ENCODE peak calls at places on chromosomes 4 and X, in ten cellular contexts. I is OCI-LY7; K is kidney; A is endodermal cell; F is CD4-positive, CD25-positive, alpha-beta regulatory T cell; H is cardiac muscle cell; Z is adrenal gland; J is MM.1S; E is astrocyte; X is left ventricle myocardium inferior. M is an unnamed sample.

GRCh38 chr4:78622253-78622979 is 70.8 kb downstream of the ANXA3 start:
- DNase-seq in F (no peak), A (peak; percentile 65), K (no peak), E (peak; percentile 70), J (no peak), H (peak; percentile 67), X (no peak), I (no peak), Z (no peak), M (no peak)

GRCh38 chrX:20231598-20231997 is 35.1 kb downstream of the RPS6KA3 start:
- DNase-seq in I (no peak), A (no peak), E (peak; percentile 6), X (no peak), H (no peak), Z (no peak), K (no peak), F (no peak), J (no peak), M (no peak)

GRCh38 chrX:12480956-12481355 is 310.3 kb upstream of the PRPS2 start:
- DNase-seq in A (no peak), I (no peak), J (no peak), X (no peak), Z (no peak), H (no peak), E (no peak), K (no peak), F (no peak), M (no peak)

GRCh38 chrX:54413753-54414152 is 26.5 kb upstream of the TSR2 start:
- DNase-seq in A (no peak), F (no peak), X (no peak), J (peak; percentile 9), I (no peak), Z (peak; percentile 25), H (peak; percentile 55), K (no peak), E (no peak), M (no peak)

GRCh38 chrX:136387951-136388502 is 87.3 kb downstream of the ADGRG4 start:
- DNase-seq in F (no peak), X (no peak), I (no peak), H (peak; percentile 0), K (no peak), E (no peak), Z (peak; percentile 1), J (no peak), A (no peak), M (no peak)

GRCh38 chr4:77800483-77801259 is 18.5 kb downstream of the CNOT6L start:
- DNase-seq in A (no peak), J (no peak), K (no peak), I (no peak), F (no peak), X (no peak), E (peak; percentile 52), Z (no peak), H (peak; percentile 30), M (no peak)

GRCh38 chrX:38275615-38276014 is 51.7 kb downstream of the RPGR start:
- DNase-seq in F (no peak), H (peak; percentile 80), Z (no peak), I (no peak), J (no peak), K (no peak), A (no peak), E (peak; percentile 89), X (no peak), M (no peak)

GRCh38 chr4:17260395-17260907 is 251.4 kb downstream of the QDPR start:
- DNase-seq in E (no peak), X (no peak), A (no peak), H (no peak), Z (no peak), J (no peak), F (no peak), I (no peak), K (no peak), M (no peak)

GRCh38 chrX:72313757-72314156 is 8.0 kb upstream of the CITED1 start:
- DNase-seq in F (no peak), I (no peak), K (no peak), H (no peak), A (no peak), X (no peak), J (no peak), Z (no peak), E (no peak), M (no peak)

GRCh38 chr4:182212211-182212761 is 30.9 kb upstream of the TENM3 start:
- DNase-seq in I (no peak), E (peak; percentile 59), J (no peak), Z (peak; percentile 58), H (peak; percentile 29), A (no peak), X (no peak), F (no peak), K (no peak), M (no peak)

GRCh38 chr4:13543648-13544555 is at the start of gene NKX3-2:
- DNase-seq in A (peak; percentile 84), E (no peak), I (no peak), K (peak; percentile 70), X (no peak), H (peak; percentile 34), Z (no peak), J (no peak), F (no peak), M (no peak)

GRCh38 chr4:54367059-54367458 is 138.0 kb downstream of the PDGFRA start:
- DNase-seq in X (no peak), F (no peak), J (no peak), Z (no peak), I (no peak), K (no peak), H (no peak), A (no peak), E (no peak), M (no peak)

GRCh38 chr4:102723511-102723910 is 37.3 kb downstream of the MANBA start:
- DNase-seq in I (no peak), E (no peak), Z (no peak), K (no peak), X (no peak), A (no peak), H (peak; percentile 11), J (no peak), F (no peak), M (no peak)

GRCh38 chr4:169492436-169493163 is 119.8 kb downstream of the NEK1 start:
- DNase-seq in A (peak; percentile 80), Z (peak; percentile 10), E (peak; percentile 4), K (no peak), H (peak; percentile 56), I (peak; percentile 45), J (peak; percentile 43), F (peak; percentile 26), X (no peak), M (peak; percentile 27)

GRCh38 chr4:71187399-71188196 is 151.2 kb upstream of the SLC4A4 start:
- DNase-seq in F (peak; percentile 4), A (peak; percentile 79), E (peak; percentile 51), X (peak; percentile 23), I (no peak), J (no peak), Z (no peak), H (peak; percentile 45), K (peak; percentile 69), M (no peak)

DNA sequence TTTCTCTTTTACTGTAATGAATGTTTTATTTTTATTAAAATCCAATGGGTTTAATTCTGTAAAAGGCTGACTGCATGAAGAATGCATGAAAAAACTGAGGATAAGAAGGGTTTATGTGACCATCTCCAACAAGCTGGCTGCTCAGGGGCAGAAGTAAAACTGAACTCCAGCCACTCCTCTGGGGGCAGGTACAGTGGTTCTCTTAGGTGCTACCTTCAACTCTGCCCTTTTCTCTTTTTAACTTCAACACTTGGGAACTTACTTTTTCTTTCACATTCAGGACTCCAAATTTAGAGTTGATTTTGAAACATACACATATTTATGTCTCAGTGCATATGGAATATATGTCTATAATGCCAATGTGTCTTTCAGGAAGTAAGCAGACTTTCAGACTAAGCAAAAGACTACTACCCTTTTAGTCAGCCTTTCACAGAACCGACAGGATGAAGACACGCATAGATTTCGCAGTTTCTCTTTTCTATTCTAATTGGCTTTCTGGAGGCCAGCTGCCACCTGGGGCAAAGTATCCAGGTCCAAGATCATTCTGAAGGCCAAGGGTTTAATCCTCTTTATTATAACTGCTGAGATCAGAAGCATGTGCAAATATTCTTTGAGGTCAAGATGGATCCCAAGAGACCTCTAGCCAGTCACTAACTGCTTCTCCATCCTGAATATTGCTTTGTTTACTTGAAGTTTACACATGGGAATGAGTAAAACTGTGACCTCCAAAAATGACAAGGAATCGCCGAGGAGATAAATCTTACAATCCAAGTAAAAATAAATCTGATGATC is 30.7 kb downstream of the HS3ST1 start:
- DNase-seq in E (no peak), H (no peak), F (no peak), A (no peak), X (no peak), I (no peak), Z (no peak), J (peak; percentile 87), K (no peak), M (no peak)
- H3K27ac ChIP-seq in E (no peak overlapping the region), H (no peak overlapping the region), F (no peak overlapping the region), A (no peak overlapping the region), X (no peak overlapping the region), I (no peak overlapping the region), Z (no peak overlapping the region), J (peak overlapping the region; percentile 72), K (no peak overlapping the region), M (no peak overlapping the region)

GRCh38 chr4:6180841-6181631 is 19.3 kb downstream of the JAKMIP1 start:
- DNase-seq in X (no peak), F (peak; percentile 75), I (peak; percentile 26), K (no peak), A (no peak), J (peak; percentile 85), Z (no peak), H (no peak), E (no peak), M (no peak)
- H3K4me3 ChIP-seq in X (no peak overlapping the region), F (peak overlapping the region; percentile 68), I (no peak overlapping the region), K (no peak overlapping the region), A (peak overlapping the region; percentile 4), J (no peak overlapping the region), Z (no peak overlapping the region), H (no peak overlapping the region), E (no peak overlapping the region), M (no peak overlapping the region)

DNA sequence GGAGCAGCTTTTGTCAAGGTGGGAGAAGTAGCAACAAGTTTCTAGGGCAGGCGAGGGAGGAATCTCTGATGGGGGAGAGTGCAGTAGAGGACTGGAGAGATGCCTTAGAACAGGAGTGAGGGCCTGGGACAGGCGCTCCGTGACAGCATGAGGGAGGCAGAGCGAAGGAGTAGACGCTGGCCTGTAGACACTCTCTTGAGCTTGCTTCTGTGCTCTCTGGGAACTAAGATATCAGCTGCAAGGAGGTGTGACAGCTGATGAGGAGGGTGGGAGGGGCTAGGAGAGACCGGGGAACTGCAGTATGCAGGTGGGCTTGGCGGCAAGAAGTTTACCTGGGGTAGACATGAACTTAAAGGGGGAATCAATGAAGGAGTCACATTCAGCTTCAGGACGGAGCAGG is 35.7 kb downstream of the MECP2 start:
- DNase-seq in E (no peak), Z (no peak), H (no peak), X (no peak), F (no peak), J (no peak), I (no peak), K (no peak), A (no peak), M (no peak)
- H3K27ac ChIP-seq in E (no peak overlapping the region), Z (no peak overlapping the region), H (no peak overlapping the region), X (no peak overlapping the region), F (peak overlapping the region; percentile 5), J (no peak overlapping the region), I (no peak overlapping the region), K (no peak overlapping the region), A (no peak overlapping the region), M (no peak overlapping the region)

DNA sequence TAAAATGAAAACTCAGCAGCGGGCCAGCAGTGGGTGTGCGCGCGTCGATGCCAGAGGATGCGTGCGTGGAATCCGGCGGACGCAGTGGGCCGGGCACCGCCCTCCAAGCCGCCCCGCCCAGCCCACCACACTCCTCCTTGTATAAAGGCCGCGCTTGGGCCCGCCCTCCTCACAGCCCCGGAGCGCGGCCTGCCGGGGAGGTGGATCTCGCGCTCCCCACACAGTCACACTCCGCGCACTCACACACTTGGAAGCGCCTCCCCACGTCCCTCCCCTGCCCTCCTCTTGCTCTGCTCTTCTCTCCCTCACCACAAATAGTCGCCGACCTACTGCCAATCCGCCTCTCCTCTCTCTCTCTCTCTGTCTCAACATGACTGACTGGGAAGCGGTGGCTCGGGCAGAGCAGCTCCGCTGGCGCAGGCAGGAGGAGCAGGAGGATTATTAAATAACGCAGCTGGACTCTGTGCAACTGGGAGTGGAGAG is at the start of gene CCSER1:
- DNase-seq in H (peak; percentile 74), I (no peak), F (no peak), Z (peak; percentile 51), A (peak; percentile 80), X (peak; percentile 77), J (peak; percentile 88), E (peak; percentile 71), K (peak; percentile 93), M (no peak)
- H3K4me3 ChIP-seq in H (peak within 1 kb of the TSS; percentile 95), I (no peak within 1 kb of the TSS), F (no peak within 1 kb of the TSS), Z (peak within 1 kb of the TSS; percentile 55), A (peak within 1 kb of the TSS; percentile 88), X (peak within 1 kb of the TSS; percentile 77), J (peak within 1 kb of the TSS; percentile 77), E (peak within 1 kb of the TSS; percentile 64), K (peak within 1 kb of the TSS; percentile 86), M (peak within 1 kb of the TSS; percentile 69)

M was measured in iPS DF 6.9.